ENCODE peak calls at places on chromosome 18, in four cellular contexts. One of them, this sample, is unnamed.
A peak's percentile ranks its signal among the peaks of the same experiment; 100 is the strongest.

GRCh38 chr18:22387364-22387763 is 30.4 kb downstream of the CTAGE1 start:
- DNase-seq in effector memory CD4-positive, alpha-beta T cell: no peak
- DNase-seq in esophagus squamous epithelium: no peak
- DNase-seq in PC-9: no peak
- DNase-seq in this sample: no peak

GRCh38 chr18:66792466-66792865 is 188.6 kb upstream of the CDH19 start:
- DNase-seq in effector memory CD4-positive, alpha-beta T cell: no peak
- DNase-seq in PC-9: no peak
- DNase-seq in esophagus squamous epithelium: no peak
- DNase-seq in this sample: no peak

GRCh38 chr18:45106331-45106774 is 425.7 kb downstream of the SETBP1 start:
- DNase-seq in PC-9: no peak
- DNase-seq in effector memory CD4-positive, alpha-beta T cell: no peak
- DNase-seq in esophagus squamous epithelium: no peak
- DNase-seq in this sample: no peak

GRCh38 chr18:74249181-74249968 is 42.4 kb downstream of the CYB5A start:
- DNase-seq in effector memory CD4-positive, alpha-beta T cell: no peak
- DNase-seq in esophagus squamous epithelium: no peak
- DNase-seq in PC-9: no peak
- DNase-seq in this sample: no peak

GRCh38 chr18:2981212-2981728 is 31.7 kb downstream of the LPIN2 start:
- DNase-seq in effector memory CD4-positive, alpha-beta T cell: no peak
- DNase-seq in PC-9: no peak
- DNase-seq in esophagus squamous epithelium: no peak
- DNase-seq in this sample: peak; percentile 74

GRCh38 chr18:32372381-32373061 is 98.2 kb downstream of the GAREM1 start:
- DNase-seq in effector memory CD4-positive, alpha-beta T cell: no peak
- DNase-seq in esophagus squamous epithelium: no peak
- DNase-seq in PC-9: peak; percentile 78
- DNase-seq in this sample: no peak

GRCh38 chr18:32875625-32876024 is 102.8 kb upstream of the KLHL14 start:
- DNase-seq in esophagus squamous epithelium: no peak
- DNase-seq in PC-9: no peak
- DNase-seq in effector memory CD4-positive, alpha-beta T cell: no peak
- DNase-seq in this sample: no peak

GRCh38 chr18:73752546-73752945 is 395.1 kb downstream of the FBXO15 start:
- DNase-seq in effector memory CD4-positive, alpha-beta T cell: no peak
- DNase-seq in PC-9: no peak
- DNase-seq in esophagus squamous epithelium: no peak
- DNase-seq in this sample: peak; percentile 18

GRCh38 chr18:23924813-23925212 is 89.7 kb upstream of the TTC39C start:
- DNase-seq in esophagus squamous epithelium: no peak
- DNase-seq in PC-9: no peak
- DNase-seq in effector memory CD4-positive, alpha-beta T cell: no peak
- DNase-seq in this sample: peak; percentile 64

GRCh38 chr18:61946449-61946848 is 53.6 kb upstream of the RNF152 start:
- DNase-seq in PC-9: no peak
- DNase-seq in esophagus squamous epithelium: no peak
- DNase-seq in effector memory CD4-positive, alpha-beta T cell: no peak
- DNase-seq in this sample: peak; percentile 61

GRCh38 chr18:77012751-77013550 is 119.6 kb downstream of the MBP start:
- DNase-seq in esophagus squamous epithelium: no peak
- DNase-seq in effector memory CD4-positive, alpha-beta T cell: no peak
- DNase-seq in PC-9: no peak
- DNase-seq in this sample: no peak

GRCh38 chr18:22563098-22563707 is 145.5 kb upstream of the CTAGE1 start:
- DNase-seq in effector memory CD4-positive, alpha-beta T cell: no peak
- DNase-seq in PC-9: peak; percentile 28
- DNase-seq in esophagus squamous epithelium: no peak
- DNase-seq in this sample: peak; percentile 83

GRCh38 chr18:6920099-6920955 is 190.8 kb downstream of the ARHGAP28 start:
- DNase-seq in PC-9: peak; percentile 34
- DNase-seq in esophagus squamous epithelium: no peak
- DNase-seq in effector memory CD4-positive, alpha-beta T cell: no peak
- DNase-seq in this sample: peak; percentile 61

GRCh38 chr18:59660976-59661743 is 36.1 kb downstream of the CCBE1 start:
- DNase-seq in PC-9: no peak
- DNase-seq in effector memory CD4-positive, alpha-beta T cell: no peak
- DNase-seq in esophagus squamous epithelium: no peak
- DNase-seq in this sample: peak; percentile 4

GRCh38 chr18:24584777-24585176 is 124.3 kb downstream of the HRH4 start:
- DNase-seq in esophagus squamous epithelium: no peak
- DNase-seq in effector memory CD4-positive, alpha-beta T cell: no peak
- DNase-seq in PC-9: no peak
- DNase-seq in this sample: no peak

GRCh38 chr18:76847926-76848325 is 25.6 kb downstream of the ZNF236 start:
- DNase-seq in effector memory CD4-positive, alpha-beta T cell: no peak
- DNase-seq in PC-9: no peak
- DNase-seq in esophagus squamous epithelium: no peak
- DNase-seq in this sample: no peak

GRCh38 chr18:57819671-57820460 is 16.8 kb upstream of the ATP8B1 start:
- DNase-seq in PC-9: peak; percentile 74
- DNase-seq in effector memory CD4-positive, alpha-beta T cell: no peak
- DNase-seq in esophagus squamous epithelium: no peak
- DNase-seq in this sample: peak; percentile 78

GRCh38 chr18:596288-596881 is 403 bp upstream of the CLUL1 start:
- DNase-seq in esophagus squamous epithelium: no peak
- DNase-seq in effector memory CD4-positive, alpha-beta T cell: no peak
- DNase-seq in PC-9: peak; percentile 5
- DNase-seq in this sample: no peak

GRCh38 chr18:50820901-50821520 is 1.2 kb upstream of the MRO start:
- DNase-seq in PC-9: no peak
- DNase-seq in effector memory CD4-positive, alpha-beta T cell: no peak
- DNase-seq in esophagus squamous epithelium: no peak
- DNase-seq in this sample: no peak

GRCh38 chr18:2303517-2304238 is 267.6 kb downstream of the METTL4 start:
- DNase-seq in PC-9: peak; percentile 25
- DNase-seq in effector memory CD4-positive, alpha-beta T cell: no peak
- DNase-seq in esophagus squamous epithelium: no peak
- DNase-seq in this sample: no peak

GRCh38 chr18:23752796-23753195 is 63.5 kb downstream of the LAMA3 start:
- DNase-seq in effector memory CD4-positive, alpha-beta T cell: no peak
- DNase-seq in esophagus squamous epithelium: no peak
- DNase-seq in PC-9: no peak
- DNase-seq in this sample: no peak

GRCh38 chr18:74314759-74315463 is 728 bp upstream of the C18orf63 start:
- DNase-seq in esophagus squamous epithelium: no peak
- DNase-seq in effector memory CD4-positive, alpha-beta T cell: no peak
- DNase-seq in PC-9: no peak
- DNase-seq in this sample: no peak

GRCh38 chr18:35524236-35524635 is 26.5 kb upstream of the INO80C start:
- DNase-seq in effector memory CD4-positive, alpha-beta T cell: no peak
- DNase-seq in esophagus squamous epithelium: no peak
- DNase-seq in PC-9: no peak
- DNase-seq in this sample: no peak

DNA sequence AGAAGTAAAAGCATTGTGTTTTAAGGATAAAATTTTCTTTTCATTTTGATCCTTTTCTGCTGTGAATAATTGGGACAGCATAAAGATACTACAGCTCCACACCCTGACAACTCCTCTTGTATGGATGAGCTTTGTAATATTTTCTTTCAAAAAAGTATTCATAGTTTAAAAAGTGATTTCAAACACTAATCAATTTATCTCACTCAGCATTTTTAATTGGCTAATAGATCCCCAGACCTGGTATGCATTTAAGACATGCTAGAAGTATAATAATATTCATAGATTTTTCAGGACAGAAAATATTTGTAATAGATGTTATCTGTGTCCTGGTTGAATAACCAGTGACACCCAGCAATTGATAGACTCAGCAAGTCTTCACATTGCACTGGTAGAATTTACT is 510.7 kb downstream of the RIT2 start:
- DNase-seq in effector memory CD4-positive, alpha-beta T cell: no peak
- DNase-seq in esophagus squamous epithelium: no peak
- DNase-seq in PC-9: no peak
- DNase-seq in this sample: no peak
- H3K4me1 ChIP-seq in effector memory CD4-positive, alpha-beta T cell: no peaks in the 10 kb centered on the region
- H3K4me1 ChIP-seq in esophagus squamous epithelium: no peaks in the 10 kb centered on the region
- H3K4me1 ChIP-seq in PC-9: no peaks in the 10 kb centered on the region
- H3K4me1 ChIP-seq in this sample: no peaks in the 10 kb centered on the region

DNA sequence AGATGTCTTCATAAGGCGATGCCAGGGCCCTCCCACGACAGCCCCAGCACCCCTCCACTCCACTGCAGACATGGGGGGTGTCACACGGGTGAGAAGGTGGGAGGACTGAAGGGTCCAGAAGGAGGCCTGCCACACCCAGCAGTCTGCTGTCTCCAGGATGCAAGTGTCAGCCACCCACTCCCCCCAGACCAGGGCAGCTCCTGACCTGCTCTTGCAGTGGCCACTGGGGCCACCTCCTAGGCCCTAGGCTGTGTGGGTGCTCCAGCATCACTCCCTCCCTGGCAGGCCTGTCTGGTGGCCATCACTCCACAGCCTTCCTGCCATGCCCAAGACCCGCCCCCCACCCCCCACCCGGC is 171.0 kb downstream of the CELF4 start:
- DNase-seq in esophagus squamous epithelium: no peak
- DNase-seq in effector memory CD4-positive, alpha-beta T cell: no peak
- DNase-seq in PC-9: no peak
- DNase-seq in this sample: no peak
- H3K4me3 ChIP-seq in esophagus squamous epithelium: peak overlapping the region; percentile 44
- H3K4me3 ChIP-seq in effector memory CD4-positive, alpha-beta T cell: no peak overlapping the region
- H3K4me3 ChIP-seq in PC-9: no peak overlapping the region
- H3K4me3 ChIP-seq in this sample: no peak overlapping the region

GRCh38 chr18:13514558-13514957 is 211.8 kb downstream of the FAM210A start:
- DNase-seq in esophagus squamous epithelium: no peak
- DNase-seq in PC-9: no peak
- DNase-seq in effector memory CD4-positive, alpha-beta T cell: no peak
- DNase-seq in this sample: no peak
- H3K4me1 ChIP-seq in esophagus squamous epithelium: no peaks in the 10 kb centered on the region
- H3K4me1 ChIP-seq in PC-9: no peaks in the 10 kb centered on the region
- H3K4me1 ChIP-seq in effector memory CD4-positive, alpha-beta T cell: no peaks in the 10 kb centered on the region
- H3K4me1 ChIP-seq in this sample: no peaks in the 10 kb centered on the region

GRCh38 chr18:48872234-48873145 is 78.3 kb downstream of the SMAD7 start:
- DNase-seq in PC-9: no peak
- DNase-seq in effector memory CD4-positive, alpha-beta T cell: no peak
- DNase-seq in esophagus squamous epithelium: no peak
- DNase-seq in this sample: no peak
- H3K4me3 ChIP-seq in PC-9: no peak overlapping the region
- H3K4me3 ChIP-seq in effector memory CD4-positive, alpha-beta T cell: no peak overlapping the region
- H3K4me3 ChIP-seq in esophagus squamous epithelium: no peak overlapping the region
- H3K4me3 ChIP-seq in this sample: no peak overlapping the region

DNA sequence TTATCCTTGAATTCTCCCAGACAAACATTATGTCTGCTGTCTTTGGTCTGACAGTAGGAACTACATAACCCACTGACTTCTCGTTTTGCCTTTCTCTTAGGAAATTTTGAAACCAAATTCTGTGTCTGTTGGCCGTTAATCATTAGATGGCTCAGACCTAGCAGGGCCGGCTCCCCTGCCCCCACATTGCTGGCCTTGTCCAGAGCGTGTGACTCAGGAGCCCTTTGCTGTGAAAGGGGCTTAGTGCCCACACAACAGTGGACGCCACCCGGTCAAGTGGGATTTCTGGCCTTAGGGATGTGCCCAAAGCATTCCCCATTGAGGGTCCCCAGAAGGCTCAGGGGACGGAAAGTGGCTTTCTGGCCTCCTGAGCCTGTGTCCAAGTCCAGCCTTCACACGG is 137.5 kb downstream of the CTIF start:
- DNase-seq in esophagus squamous epithelium: no peak
- DNase-seq in effector memory CD4-positive, alpha-beta T cell: no peak
- DNase-seq in PC-9: no peak
- DNase-seq in this sample: no peak
- H3K4me1 ChIP-seq in esophagus squamous epithelium: peaks cover 11% of the 10 kb centered on the region
- H3K4me1 ChIP-seq in effector memory CD4-positive, alpha-beta T cell: peaks cover 7% of the 10 kb centered on the region
- H3K4me1 ChIP-seq in PC-9: no peaks in the 10 kb centered on the region
- H3K4me1 ChIP-seq in this sample: peaks cover 8% of the 10 kb centered on the region

DNA sequence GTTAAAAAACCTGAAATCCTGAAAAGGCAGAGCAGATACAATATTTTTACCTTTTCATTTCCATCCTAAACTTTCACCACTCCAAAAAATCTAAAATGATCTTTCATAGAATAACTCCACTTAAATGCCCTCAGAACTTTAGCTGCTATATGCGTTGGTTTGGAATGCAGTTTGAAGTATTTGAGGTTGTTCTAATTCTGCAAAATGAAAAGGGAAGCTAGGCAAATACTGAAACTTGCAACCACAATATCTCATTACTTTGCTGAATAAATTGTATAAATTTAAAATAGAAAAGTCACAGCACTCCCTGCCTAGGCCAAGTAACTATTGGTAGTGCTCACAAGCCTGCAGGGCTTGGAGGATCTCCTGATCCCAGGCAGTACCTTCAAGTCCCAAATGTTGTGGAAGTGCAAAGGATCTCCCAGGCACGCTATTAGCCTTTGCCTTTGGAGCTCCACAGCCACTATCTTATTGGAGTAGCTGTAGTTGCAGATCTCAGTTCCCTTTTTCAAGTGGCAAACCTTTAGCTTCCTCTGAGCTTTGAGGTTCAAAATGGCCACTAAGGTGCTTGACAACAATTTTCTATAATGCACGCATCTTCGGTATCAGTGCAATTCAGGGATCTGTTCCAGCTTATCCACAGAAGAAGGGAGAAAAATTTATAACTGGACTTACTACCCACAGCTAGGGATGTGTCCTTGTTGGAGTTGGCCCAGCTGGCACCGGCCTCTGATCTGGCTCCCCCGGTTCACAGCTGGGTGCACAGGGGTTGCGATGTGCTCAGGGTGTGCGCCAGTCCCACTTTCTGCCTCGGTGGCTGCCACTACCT is 43.4 kb upstream of the ANKRD62 start:
- DNase-seq in effector memory CD4-positive, alpha-beta T cell: no peak
- DNase-seq in esophagus squamous epithelium: no peak
- DNase-seq in PC-9: no peak
- DNase-seq in this sample: no peak
- H3K4me3 ChIP-seq in effector memory CD4-positive, alpha-beta T cell: no peak overlapping the region
- H3K4me3 ChIP-seq in esophagus squamous epithelium: no peak overlapping the region
- H3K4me3 ChIP-seq in PC-9: no peak overlapping the region
- H3K4me3 ChIP-seq in this sample: no peak overlapping the region

GRCh38 chr18:69071680-69072079 is 273.8 kb downstream of the CCDC102B start:
- DNase-seq in esophagus squamous epithelium: no peak
- DNase-seq in effector memory CD4-positive, alpha-beta T cell: no peak
- DNase-seq in PC-9: no peak
- DNase-seq in this sample: no peak

GRCh38 chr18:69064063-69064462 is 266.2 kb downstream of the CCDC102B start:
- DNase-seq in esophagus squamous epithelium: no peak
- DNase-seq in effector memory CD4-positive, alpha-beta T cell: no peak
- DNase-seq in PC-9: no peak
- DNase-seq in this sample: no peak

GRCh38 chr18:69067048-69067447 is 269.2 kb downstream of the CCDC102B start:
- DNase-seq in esophagus squamous epithelium: no peak
- DNase-seq in effector memory CD4-positive, alpha-beta T cell: no peak
- DNase-seq in PC-9: no peak
- DNase-seq in this sample: no peak
- H3K4me1 ChIP-seq in esophagus squamous epithelium: no peaks in the 10 kb centered on the region
- H3K4me1 ChIP-seq in effector memory CD4-positive, alpha-beta T cell: no peaks in the 10 kb centered on the region
- H3K4me1 ChIP-seq in PC-9: no peaks in the 10 kb centered on the region
- H3K4me1 ChIP-seq in this sample: no peaks in the 10 kb centered on the region